ENCODE peak calls at places on chromosomes 5 and 9, in seven cellular contexts. T, X, F, C, P, B and W are unnamed samples.

GRCh38 chr5:12023614-12024241 is 119.5 kb upstream of the CTNND2 start:
- DNase-seq in T (no peak), X (no peak), F (no peak), C (peak; percentile 33), P (no peak), B (no peak), W (no peak)

GRCh38 chr5:132334812-132335211 is 34.7 kb upstream of the SLC22A5 start:
- DNase-seq in T (no peak), X (no peak), F (no peak), C (no peak), P (no peak), B (no peak), W (peak; percentile 50)

GRCh38 chr5:115686692-115687054 is 60.8 kb upstream of the TMED7 start:
- DNase-seq in T (no peak), X (no peak), F (no peak), C (no peak), P (no peak), B (no peak), W (peak; percentile 8)

GRCh38 chr5:115435776-115436712 is 108.5 kb downstream of the FEM1C start:
- DNase-seq in T (no peak), X (no peak), F (no peak), C (no peak), P (no peak), B (no peak), W (peak; percentile 80)

GRCh38 chr5:12794476-12795332 is 890.5 kb upstream of the CTNND2 start:
- DNase-seq in T (no peak), X (peak; percentile 18), F (peak; percentile 34), C (no peak), P (no peak), B (no peak), W (no peak)

GRCh38 chr5:38500861-38501260 is 55.6 kb downstream of the LIFR start:
- DNase-seq in T (no peak), X (no peak), F (no peak), C (no peak), P (no peak), B (no peak), W (peak; percentile 63)

GRCh38 chr9:104993291-104993963 is 65.5 kb upstream of the ABCA1 start:
- DNase-seq in T (no peak), X (peak; percentile 87), F (peak; percentile 91), C (peak; percentile 57), P (peak; percentile 42), B (peak; percentile 54), W (no peak)

GRCh38 chr5:170603578-170604565 is 100.1 kb downstream of the KCNIP1 start:
- DNase-seq in T (peak; percentile 17), X (no peak), F (peak; percentile 71), C (peak; percentile 49), P (peak; percentile 71), B (peak; percentile 35), W (no peak)

GRCh38 chr9:132609829-132610228 is 27.4 kb downstream of the BARHL1 start:
- DNase-seq in T (no peak), X (no peak), F (no peak), C (no peak), P (no peak), B (no peak), W (peak; percentile 73)

GRCh38 chr5:35876454-35876853 is 19.8 kb downstream of the IL7R start:
- DNase-seq in T (no peak), X (no peak), F (no peak), C (no peak), P (no peak), B (no peak), W (no peak)

GRCh38 chr5:57862471-57863282 is 380.1 kb upstream of the ACTBL2 start:
- DNase-seq in T (no peak), X (no peak), F (no peak), C (no peak), P (no peak), B (no peak), W (peak; percentile 98)

GRCh38 chr5:113488645-113489184 is 462 bp upstream of the MCC start:
- DNase-seq in T (no peak), X (no peak), F (no peak), C (no peak), P (no peak), B (peak; percentile 26), W (no peak)

GRCh38 chr5:145161384-145161783 is 673.8 kb downstream of the PRELID2 start:
- DNase-seq in T (no peak), X (no peak), F (no peak), C (no peak), P (no peak), B (no peak), W (no peak)

GRCh38 chr9:16312962-16313546 is 557.4 kb downstream of the BNC2 start:
- DNase-seq in T (no peak), X (no peak), F (no peak), C (no peak), P (no peak), B (no peak), W (no peak)

GRCh38 chr9:31030741-31031202 is 1353.7 kb upstream of the ACO1 start:
- DNase-seq in T (no peak), X (no peak), F (no peak), C (no peak), P (no peak), B (no peak), W (no peak)

GRCh38 chr5:86866036-86866435 is 248.3 kb downstream of the COX7C start:
- DNase-seq in T (no peak), X (no peak), F (no peak), C (no peak), P (no peak), B (peak; percentile 25), W (no peak)

GRCh38 chr5:139658501-139658927 is 10.4 kb downstream of the CXXC5 start:
- DNase-seq in T (no peak), X (peak; percentile 65), F (peak; percentile 79), C (no peak), P (no peak), B (no peak), W (no peak)

GRCh38 chr5:134115806-134116175 is 1.3 kb downstream of the TCF7 start:
- DNase-seq in T (no peak), X (no peak), F (no peak), C (no peak), P (no peak), B (no peak), W (no peak)

GRCh38 chr9:132069046-132069898 is 10.4 kb downstream of the MED27 start:
- DNase-seq in T (no peak), X (no peak), F (no peak), C (no peak), P (no peak), B (no peak), W (peak; percentile 43)

GRCh38 chr9:108953983-108954574 is 19.9 kb downstream of the ABITRAM start:
- DNase-seq in T (no peak), X (no peak), F (no peak), C (peak; percentile 23), P (no peak), B (no peak), W (no peak)

GRCh38 chr5:5473224-5473623 is 50.7 kb downstream of the ICE1 start:
- DNase-seq in T (no peak), X (no peak), F (no peak), C (no peak), P (no peak), B (no peak), W (no peak)

GRCh38 chr9:81669011-81669739 is 20.2 kb downstream of the TLE1 start:
- DNase-seq in T (no peak), X (no peak), F (no peak), C (no peak), P (no peak), B (no peak), W (no peak)

GRCh38 chr9:104860280-104860679 is 67.7 kb downstream of the ABCA1 start:
- DNase-seq in T (no peak), X (no peak), F (no peak), C (no peak), P (no peak), B (no peak), W (no peak)

GRCh38 chr9:78242041-78242440 is 6.2 kb downstream of the CEP78 start:
- DNase-seq in T (no peak), X (no peak), F (no peak), C (no peak), P (no peak), B (no peak), W (no peak)

GRCh38 chr9:35689601-35690446 is at the start of gene TPM2:
- DNase-seq in T (no peak), X (peak; percentile 91), F (peak; percentile 92), C (peak; percentile 48), P (peak; percentile 73), B (no peak), W (peak; percentile 54)

GRCh38 chr5:59367791-59368394 is 525.6 kb downstream of the PDE4D start:
- DNase-seq in T (peak; percentile 6), X (peak; percentile 41), F (peak; percentile 72), C (peak; percentile 87), P (peak; percentile 59), B (peak; percentile 5), W (peak; percentile 44)

GRCh38 chr5:140148508-140148907 is 22.8 kb downstream of the IGIP start:
- DNase-seq in T (no peak), X (no peak), F (peak; percentile 68), C (no peak), P (no peak), B (no peak), W (no peak)